ENCODE peak calls at places on chromosomes 16 and 17, in five cellular contexts. K is PC-3, F is AG09319, T is Calu3, O is Panc1. B is an unnamed sample.

GRCh38 chr16:72013389-72013788 is 4.8 kb downstream of the DHODH start:
- DNase-seq in K (no peak), F (no peak), T (no peak), O (no peak), B (no peak)

GRCh38 chr17:38457577-38458371 is 29.5 kb downstream of the ARHGAP23 start:
- DNase-seq in K (no peak), F (no peak), T (no peak), O (no peak), B (no peak)

GRCh38 chr17:3887811-3888210 is 5.0 kb downstream of the CAMKK1 start:
- DNase-seq in K (no peak), F (no peak), T (no peak), O (no peak), B (no peak)

GRCh38 chr16:21637032-21637968 is 15.1 kb downstream of the IGSF6 start:
- DNase-seq in K (no peak), F (no peak), T (no peak), O (no peak), B (no peak)

GRCh38 chr17:43927101-43927935 is 15.0 kb downstream of the PPY start:
- DNase-seq in K (peak; percentile 36), F (no peak), T (no peak), O (no peak), B (no peak)

GRCh38 chr17:77451894-77452852 is 311.4 kb downstream of the SEC14L1 start:
- DNase-seq in K (no peak), F (no peak), T (peak; percentile 52), O (no peak), B (no peak)

GRCh38 chr16:57422026-57422944 is 17.7 kb downstream of the CCL17 start:
- DNase-seq in K (peak; percentile 69), F (peak; percentile 24), T (peak; percentile 79), O (peak; percentile 42), B (no peak)

GRCh38 chr17:79038545-79039135 is 14.7 kb downstream of the C1QTNF1 start:
- DNase-seq in K (peak; percentile 94), F (peak; percentile 90), T (no peak), O (no peak), B (peak; percentile 99)

GRCh38 chr16:648071-648785 is 937 bp upstream of the WDR90 start:
- DNase-seq in K (no peak), F (no peak), T (peak; percentile 82), O (no peak), B (no peak)

GRCh38 chr17:13204607-13205237 is 186.9 kb upstream of the ELAC2 start:
- DNase-seq in K (peak; percentile 34), F (no peak), T (no peak), O (no peak), B (no peak)

GRCh38 chr17:77208217-77208808 is 67.5 kb downstream of the SEC14L1 start:
- DNase-seq in K (no peak), F (peak; percentile 19), T (no peak), O (no peak), B (peak; percentile 25)

GRCh38 chr16:918068-918467 is 52.7 kb downstream of the LMF1 start:
- DNase-seq in K (no peak), F (no peak), T (no peak), O (no peak), B (no peak)

GRCh38 chr17:40862985-40863733 is 3.9 kb downstream of the KRT12 start:
- DNase-seq in K (no peak), F (no peak), T (no peak), O (no peak), B (no peak)
- TF ChIP-seq CTCF in K (no peak), F (peak; percentile 4), T (no peak), O (no peak), B (no peak)

GRCh38 chr17:63833026-63833740 is 5.7 kb upstream of the FTSJ3 start:
- DNase-seq in K (no peak), F (no peak), T (no peak), O (no peak), B (no peak)
- TF ChIP-seq CTCF in K (no peak), F (no peak), T (no peak), O (no peak), B (no peak)

GRCh38 chr17:16950488-16950887 is 21.4 kb downstream of the TNFRSF13B start:
- DNase-seq in K (no peak), F (no peak), T (no peak), O (no peak), B (no peak)

GRCh38 chr17:16952401-16952800 is 19.5 kb downstream of the TNFRSF13B start:
- DNase-seq in K (no peak), F (no peak), T (no peak), O (no peak), B (no peak)

GRCh38 chr17:16953841-16954240 is 18.1 kb downstream of the TNFRSF13B start:
- DNase-seq in K (no peak), F (no peak), T (no peak), O (no peak), B (no peak)

GRCh38 chr17:16954541-16954940 is 17.4 kb downstream of the TNFRSF13B start:
- DNase-seq in K (no peak), F (no peak), T (no peak), O (no peak), B (no peak)

DNA sequence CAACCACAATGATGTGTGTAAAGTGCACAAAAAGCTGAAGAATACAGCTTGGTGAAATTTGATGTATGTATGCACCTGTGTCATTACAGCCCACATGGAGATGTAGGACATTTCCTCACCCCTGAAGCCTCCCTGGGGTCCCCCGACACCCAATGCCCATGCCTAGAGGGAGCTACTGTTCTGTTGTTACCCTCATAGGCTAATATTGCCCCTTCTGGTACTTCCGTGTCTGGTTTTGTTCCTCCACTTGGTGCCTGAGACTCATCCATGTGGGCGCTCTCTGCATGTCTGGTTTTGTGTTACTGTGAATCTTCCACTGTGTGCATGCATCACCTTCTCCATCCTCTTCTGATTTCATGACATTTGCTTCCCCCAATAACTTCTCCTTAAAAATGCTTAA is 18.6 kb downstream of the TNFRSF13B start:
- DNase-seq in K (no peak), F (no peak), T (no peak), O (no peak), B (no peak)
- TF ChIP-seq CTCF in K (no peak), F (no peak), T (no peak), O (no peak), B (no peak)

GRCh38 chr16:88649195-88649923 is 1.5 kb downstream of the CYBA start:
- DNase-seq in K (no peak), F (no peak), T (no peak), O (no peak), B (no peak)

GRCh38 chr16:88651276-88651988 is 579 bp upstream of the CYBA start:
- DNase-seq in K (no peak), F (no peak), T (peak; percentile 85), O (peak; percentile 38), B (no peak)

GRCh38 chr16:88651989-88652762 is 1.3 kb upstream of the CYBA start:
- DNase-seq in K (no peak), F (no peak), T (no peak), O (no peak), B (no peak)

GRCh38 chr16:88649924-88650748 is 717 bp downstream of the CYBA start:
- DNase-seq in K (no peak), F (no peak), T (no peak), O (no peak), B (no peak)

GRCh38 chr16:88650749-88651275 is at the start of gene CYBA:
- DNase-seq in K (no peak), F (no peak), T (peak; percentile 95), O (no peak), B (no peak)
- TF ChIP-seq CTCF in K (no peak), F (no peak), T (no peak), O (no peak), B (no peak)

GRCh38 chr16:78122774-78123315 is 23.4 kb downstream of the WWOX start:
- DNase-seq in K (peak; percentile 72), F (no peak), T (peak; percentile 32), O (peak; percentile 20), B (peak; percentile 11)
- TF ChIP-seq CTCF in K (peak; percentile 61), F (peak; percentile 24), T (peak; percentile 60), O (peak; percentile 50), B (peak; percentile 28)

GRCh38 chr17:10349403-10349802 is 23.4 kb downstream of the MYH13 start:
- DNase-seq in K (no peak), F (no peak), T (no peak), O (no peak), B (no peak)
- TF ChIP-seq CTCF in K (no peak), F (no peak), T (no peak), O (peak; percentile 18), B (no peak)